ENCODE peak calls at places on chromosome 6, in seven cellular contexts. G, T, B, O, D, U and A are unnamed samples.

GRCh38 chr6:25962368-25963127 is at the start of gene TRIM38:
- DNase-seq in G (peak), U (peak), D (peak), T (no peak), B (peak), O (peak), A (peak)

GRCh38 chr6:7730003-7730402 is 4.1 kb downstream of the BMP6 start:
- DNase-seq in T (no peak), O (no peak), U (no peak), B (no peak), D (no peak), G (no peak), A (no peak)

GRCh38 chr6:119328866-119329806 is 20.4 kb downstream of the MAN1A1 start:
- DNase-seq in B (no peak), O (no peak), U (no peak), G (no peak), D (no peak), T (no peak), A (no peak)

GRCh38 chr6:110534731-110535164 is 58.3 kb upstream of the SLC22A16 start:
- DNase-seq in G (no peak), U (peak), D (no peak), B (no peak), O (no peak), T (no peak), A (no peak)

GRCh38 chr6:29941476-29941875 is 856 bp upstream of the HLA-A start:
- DNase-seq in D (no peak), O (no peak), U (no peak), T (no peak), G (no peak), B (no peak), A (no peak)

GRCh38 chr6:159608961-159609673 is 83.9 kb downstream of the SOD2 start:
- DNase-seq in D (peak), O (no peak), B (no peak), T (no peak), U (peak), G (no peak), A (peak)

GRCh38 chr6:111270121-111270520 is 182.8 kb downstream of the SLC16A10 start:
- DNase-seq in T (no peak), B (no peak), U (no peak), D (no peak), G (no peak), O (no peak), A (no peak)

GRCh38 chr6:145813285-145814034 is 1.1 kb downstream of the FBXO30 start:
- DNase-seq in D (no peak), T (no peak), O (no peak), U (peak), G (peak), B (no peak), A (no peak)

GRCh38 chr6:52992980-52993379 is 2.1 kb downstream of the GSTA4 start:
- DNase-seq in U (peak), B (no peak), T (no peak), O (no peak), D (no peak), G (no peak), A (no peak)

GRCh38 chr6:106799008-106799952 is 169.9 kb downstream of the QRSL1 start:
- DNase-seq in B (peak), D (no peak), G (peak), T (no peak), O (peak), U (peak), A (no peak)

GRCh38 chr6:136037885-136038460 is 186.5 kb downstream of the PDE7B start:
- DNase-seq in O (no peak), D (no peak), G (no peak), B (peak), U (peak), T (no peak), A (no peak)

DNA sequence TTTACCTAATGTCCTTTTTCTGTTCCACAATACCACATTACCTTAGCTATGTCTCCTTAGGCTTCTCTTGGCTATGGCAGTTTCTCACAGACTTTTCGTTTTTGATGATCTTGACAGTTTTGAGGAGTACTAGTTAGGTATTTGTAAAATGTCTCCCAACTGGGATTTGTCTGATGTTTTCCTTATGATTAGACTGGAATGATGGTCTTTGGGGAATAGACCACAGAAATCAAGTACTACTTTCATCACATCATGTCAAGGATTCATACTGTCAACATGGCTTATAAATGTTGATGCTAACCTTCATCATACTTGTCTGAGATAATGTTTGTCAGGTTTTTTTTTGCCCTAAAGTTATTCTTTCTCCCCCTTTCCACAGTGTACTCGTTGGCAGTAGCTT is 78.2 kb upstream of the FOXO3 start:
- DNase-seq in T (no peak), D (no peak), G (no peak), B (no peak), U (no peak), O (no peak), A (no peak)
- TF ChIP-seq CTCF in T (no peak), D (no peak), G (no peak), B (no peak), U (no peak), O (no peak), A (no peak)

DNA sequence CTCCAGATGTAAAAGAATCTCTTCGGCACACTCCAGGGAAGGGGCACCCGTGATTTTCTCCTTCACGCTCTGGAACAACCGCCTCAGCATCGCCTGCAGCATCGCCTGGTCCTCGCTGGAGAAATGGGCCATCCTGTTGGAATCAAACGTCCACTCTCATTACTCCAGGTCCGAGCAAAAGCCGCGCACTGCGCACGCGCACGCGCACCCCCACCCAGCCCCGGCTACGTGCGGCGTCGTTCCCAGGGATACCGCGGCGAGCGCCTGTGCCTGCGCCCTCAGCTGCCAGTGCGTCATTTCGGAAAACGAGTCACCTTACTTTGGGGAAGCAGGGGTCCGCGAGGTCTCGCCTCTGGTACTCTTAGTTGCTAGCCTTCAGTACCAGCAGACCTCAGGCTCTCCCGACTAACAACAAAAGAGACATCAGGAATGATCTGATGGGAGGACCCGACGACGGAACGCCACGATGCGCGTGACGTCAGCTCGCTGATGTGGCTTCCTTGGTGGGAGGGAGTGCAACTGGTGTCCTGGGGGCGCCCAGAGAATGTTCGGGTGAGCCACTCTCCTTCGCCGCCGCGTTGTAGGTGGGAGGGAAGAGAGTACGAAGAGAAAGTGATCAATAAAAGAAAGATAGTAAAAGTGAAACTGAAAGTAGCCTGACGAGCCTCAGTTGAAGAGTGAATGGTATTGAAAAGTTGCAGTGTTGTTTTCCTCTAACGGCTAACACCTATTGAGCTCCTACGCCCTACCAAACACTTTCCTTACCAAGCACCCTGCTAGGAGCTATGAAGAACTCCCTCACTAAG is at the start of gene TBC1D32:
- DNase-seq in T (peak), G (peak), O (peak), D (peak), B (peak), U (peak), A (peak)
- TF ChIP-seq CTCF in T (no peak), G (no peak), O (no peak), D (no peak), B (no peak), U (no peak), A (no peak)

GRCh38 chr6:128731249-128732165 is 151.4 kb upstream of the LAMA2 start:
- DNase-seq in D (no peak), B (peak), G (no peak), T (peak), U (peak), O (no peak), A (no peak)
- TF ChIP-seq CTCF in D (peak), B (peak), G (peak), T (peak), U (peak), O (peak), A (peak)

GRCh38 chr6:125588268-125588667 is 161.2 kb upstream of the HEY2 start:
- DNase-seq in G (no peak), U (peak), T (no peak), D (no peak), O (no peak), B (no peak), A (no peak)

GRCh38 chr6:125596020-125596419 is 153.4 kb upstream of the HEY2 start:
- DNase-seq in D (no peak), U (no peak), B (no peak), T (no peak), O (no peak), G (no peak), A (no peak)

GRCh38 chr6:125598422-125598821 is 151.0 kb upstream of the HEY2 start:
- DNase-seq in U (peak), G (no peak), D (no peak), B (peak), O (no peak), T (no peak), A (no peak)

GRCh38 chr6:125597411-125598253 is 151.8 kb upstream of the HEY2 start:
- DNase-seq in T (no peak), B (no peak), U (no peak), D (no peak), G (no peak), O (no peak), A (no peak)

GRCh38 chr6:125593746-125594145 is 155.7 kb upstream of the HEY2 start:
- DNase-seq in O (no peak), T (no peak), D (no peak), B (no peak), U (no peak), G (no peak), A (no peak)
- TF ChIP-seq CTCF in O (no peak), T (no peak), D (no peak), B (no peak), U (no peak), G (no peak), A (no peak)

GRCh38 chr6:403659-404655 is 12.4 kb downstream of the IRF4 start:
- DNase-seq in O (no peak), D (no peak), U (no peak), G (no peak), T (no peak), B (no peak), A (peak)
- TF ChIP-seq CTCF in O (no peak), D (no peak), U (no peak), G (no peak), T (no peak), B (no peak), A (no peak)

GRCh38 chr6:158207452-158207788 is 39.3 kb downstream of the GTF2H5 start:
- DNase-seq in B (no peak), U (peak), G (peak), T (no peak), O (peak), D (peak), A (peak)

GRCh38 chr6:158206740-158207451 is 38.7 kb downstream of the GTF2H5 start:
- DNase-seq in D (no peak), G (no peak), O (no peak), U (no peak), B (no peak), T (no peak), A (no peak)

GRCh38 chr6:158208226-158208807 is 40.2 kb downstream of the GTF2H5 start:
- DNase-seq in T (no peak), G (no peak), B (no peak), U (no peak), O (no peak), D (no peak), A (no peak)

GRCh38 chr6:158204616-158205015 is 36.5 kb downstream of the GTF2H5 start:
- DNase-seq in G (no peak), T (no peak), B (no peak), O (no peak), D (no peak), U (no peak), A (no peak)

DNA sequence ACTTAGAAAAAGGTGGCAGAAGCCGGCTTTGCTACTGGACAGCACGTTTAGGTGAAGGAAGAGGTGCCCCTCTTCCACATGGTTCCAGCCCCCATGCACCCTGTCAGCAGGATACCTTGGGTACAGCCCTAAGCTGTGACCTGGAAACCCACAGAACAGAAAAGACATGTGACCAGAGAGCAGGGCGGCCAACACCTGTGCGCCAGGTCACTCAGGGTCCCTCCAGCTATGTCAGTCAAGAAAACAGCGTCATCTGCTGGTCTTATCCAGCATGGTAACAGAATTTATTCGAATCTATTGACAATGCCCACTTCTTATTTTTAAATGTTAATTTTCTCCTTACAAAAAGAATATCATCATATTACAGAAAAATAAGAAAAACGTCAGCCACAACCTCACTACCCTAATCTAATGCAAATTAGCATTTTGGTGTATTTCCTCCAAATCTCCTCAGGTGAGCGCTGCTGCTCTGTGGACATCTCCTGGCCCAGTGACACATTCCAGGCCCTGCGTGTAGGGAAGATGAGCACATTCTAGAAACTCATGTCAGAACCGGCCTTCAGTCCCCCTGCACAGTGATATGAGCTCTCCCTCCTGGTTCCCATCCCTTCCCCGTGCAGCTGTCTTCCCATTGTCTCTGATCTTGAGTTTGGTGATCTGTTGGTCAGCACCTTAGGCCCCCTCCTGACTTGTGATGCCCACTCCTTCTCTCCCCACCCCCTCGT is 37.2 kb downstream of the GTF2H5 start:
- DNase-seq in U (no peak), B (no peak), G (no peak), O (no peak), T (no peak), D (no peak), A (no peak)
- TF ChIP-seq CTCF in U (peak), B (peak), G (peak), O (peak), T (peak), D (peak), A (peak)

GRCh38 chr6:131063028-131063763 is at the start of gene EPB41L2:
- DNase-seq in B (peak), U (peak), G (peak), D (peak), T (peak), O (peak), A (peak)
- TF ChIP-seq CTCF in B (peak), U (no peak), G (no peak), D (no peak), T (peak), O (no peak), A (no peak)

GRCh38 chr6:139231206-139231605 is 60.6 kb downstream of the TXLNB start:
- DNase-seq in B (no peak), O (no peak), T (no peak), U (no peak), D (no peak), G (no peak), A (no peak)

GRCh38 chr6:139236105-139236504 is 55.7 kb downstream of the TXLNB start:
- DNase-seq in T (no peak), D (no peak), B (no peak), G (no peak), U (no peak), O (no peak), A (no peak)

GRCh38 chr6:139235666-139236065 is 56.1 kb downstream of the TXLNB start:
- DNase-seq in G (no peak), O (no peak), B (no peak), D (no peak), U (no peak), T (no peak), A (no peak)

DNA sequence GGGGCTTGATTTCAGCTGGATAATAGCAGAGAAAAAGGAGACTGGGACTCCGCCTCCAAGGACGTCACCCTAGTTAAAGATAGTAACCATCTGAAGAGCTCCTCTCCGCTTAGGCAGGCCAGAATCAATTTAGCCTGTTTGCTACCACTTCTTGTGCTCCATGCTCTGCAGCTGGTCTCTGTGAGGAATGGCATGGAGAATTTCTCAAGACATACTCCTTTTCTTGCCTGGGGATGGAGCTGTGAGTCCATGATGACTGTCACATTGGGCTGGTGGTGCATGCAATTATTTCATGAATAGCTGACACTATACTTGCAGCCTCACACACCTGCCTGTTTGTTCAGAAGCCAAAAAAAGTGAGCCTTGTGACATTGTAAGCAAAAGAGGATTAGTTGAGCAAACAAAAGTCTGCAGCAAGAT is 61.4 kb downstream of the TXLNB start:
- DNase-seq in B (no peak), T (no peak), O (no peak), G (no peak), D (no peak), U (peak), A (no peak)
- TF ChIP-seq CTCF in B (peak), T (no peak), O (no peak), G (no peak), D (peak), U (peak), A (peak)

GRCh38 chr6:12175626-12176025 is 114.5 kb upstream of the EDN1 start:
- DNase-seq in T (no peak), B (no peak), D (no peak), U (no peak), O (no peak), G (no peak), A (no peak)

GRCh38 chr6:12186543-12186942 is 103.6 kb upstream of the EDN1 start:
- DNase-seq in U (no peak), B (no peak), D (no peak), G (no peak), O (no peak), T (no peak), A (no peak)

GRCh38 chr6:12185081-12185673 is 105.0 kb upstream of the EDN1 start:
- DNase-seq in U (no peak), O (no peak), D (no peak), B (no peak), T (no peak), G (no peak), A (no peak)

GRCh38 chr6:12182676-12183075 is 107.5 kb upstream of the EDN1 start:
- DNase-seq in D (no peak), B (no peak), G (no peak), O (peak), T (no peak), U (no peak), A (no peak)

GRCh38 chr6:12181481-12181880 is 108.7 kb upstream of the EDN1 start:
- DNase-seq in O (no peak), B (no peak), D (no peak), T (no peak), U (no peak), G (no peak), A (no peak)
- TF ChIP-seq CTCF in O (no peak), B (no peak), D (no peak), T (no peak), U (no peak), G (no peak), A (no peak)

DNA sequence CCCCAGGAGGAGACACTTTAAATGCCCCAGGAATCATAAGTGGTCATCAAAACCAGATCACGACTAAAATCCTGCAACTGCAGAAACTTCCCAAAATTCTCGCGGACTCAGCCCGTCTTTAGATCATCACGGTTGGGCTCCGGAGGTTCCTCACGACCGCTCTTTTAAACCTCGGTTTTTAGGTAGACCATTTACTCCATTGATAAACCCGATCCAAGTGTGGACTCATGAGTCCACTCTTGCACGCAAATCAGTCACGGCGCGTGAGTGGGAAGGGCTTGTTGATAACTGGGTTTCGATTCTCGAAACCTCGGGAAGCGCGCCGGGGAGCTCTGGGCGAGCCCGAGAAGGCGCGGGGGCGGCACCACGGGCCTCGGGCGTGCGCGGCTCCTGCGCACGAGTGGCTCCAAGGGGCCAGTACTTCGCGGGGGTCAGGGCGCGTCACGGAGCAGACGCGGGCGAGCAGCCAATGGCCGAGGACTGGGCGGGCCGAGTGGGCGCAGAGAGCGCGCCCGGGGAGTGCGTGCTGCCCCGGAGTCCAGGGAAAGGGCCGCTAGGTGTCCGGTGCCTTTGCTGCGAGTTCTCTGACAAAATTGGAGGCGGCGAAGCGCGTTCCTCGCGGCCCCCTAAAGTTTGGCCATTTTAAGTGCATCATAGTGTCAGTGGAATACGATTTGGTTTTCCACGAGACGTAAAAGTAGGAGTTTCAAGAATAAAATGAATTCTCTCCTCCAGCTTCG is 658 bp upstream of the TENT5A start:
- DNase-seq in U (peak), D (peak), G (peak), B (peak), O (peak), T (peak), A (peak)
- TF ChIP-seq CTCF in U (peak), D (no peak), G (no peak), B (peak), O (peak), T (no peak), A (no peak)